ENCODE peak calls at places on chromosomes 5 and 9, in four cellular contexts. One of them, this sample, is unnamed.

GRCh38 chr5:89988129-89988528 is 421.4 kb downstream of the CETN3 start:
- DNase-seq in type B pancreatic cell: no peak
- DNase-seq in choroid plexus epithelial cell: no peak
- DNase-seq in ovary: no peak
- DNase-seq in this sample: no peak

GRCh38 chr5:12292610-12293204 is 388.5 kb upstream of the CTNND2 start:
- DNase-seq in choroid plexus epithelial cell: peak
- DNase-seq in type B pancreatic cell: no peak
- DNase-seq in ovary: no peak
- DNase-seq in this sample: no peak

GRCh38 chr9:20782289-20782688 is 98.2 kb downstream of the FOCAD start:
- DNase-seq in choroid plexus epithelial cell: no peak
- DNase-seq in type B pancreatic cell: no peak
- DNase-seq in ovary: no peak
- DNase-seq in this sample: no peak

GRCh38 chr5:1003296-1003937 is 5.2 kb upstream of the NKD2 start:
- DNase-seq in type B pancreatic cell: peak
- DNase-seq in ovary: peak
- DNase-seq in choroid plexus epithelial cell: peak
- DNase-seq in this sample: no peak

GRCh38 chr9:2227468-2227867 is 212.3 kb downstream of the SMARCA2 start:
- DNase-seq in type B pancreatic cell: no peak
- DNase-seq in ovary: peak
- DNase-seq in choroid plexus epithelial cell: no peak
- DNase-seq in this sample: no peak

GRCh38 chr9:27393054-27393846 is 96.3 kb upstream of the EQTN start:
- DNase-seq in ovary: no peak
- DNase-seq in choroid plexus epithelial cell: peak
- DNase-seq in type B pancreatic cell: no peak
- DNase-seq in this sample: no peak

GRCh38 chr5:83471405-83472212 is at the start of gene VCAN:
- DNase-seq in type B pancreatic cell: peak
- DNase-seq in choroid plexus epithelial cell: peak
- DNase-seq in ovary: peak
- DNase-seq in this sample: no peak

GRCh38 chr5:107814183-107814582 is 143.4 kb upstream of the EFNA5 start:
- DNase-seq in choroid plexus epithelial cell: no peak
- DNase-seq in type B pancreatic cell: no peak
- DNase-seq in ovary: no peak
- DNase-seq in this sample: no peak

GRCh38 chr5:150624334-150625163 is 15.9 kb upstream of the SYNPO start:
- DNase-seq in type B pancreatic cell: no peak
- DNase-seq in choroid plexus epithelial cell: no peak
- DNase-seq in ovary: peak
- DNase-seq in this sample: peak

GRCh38 chr9:19999491-20000057 is 210.7 kb upstream of the SLC24A2 start:
- DNase-seq in ovary: no peak
- DNase-seq in choroid plexus epithelial cell: peak
- DNase-seq in type B pancreatic cell: no peak
- DNase-seq in this sample: no peak

GRCh38 chr5:179060116-179061008 is at the start of gene ZNF354C:
- DNase-seq in type B pancreatic cell: peak
- DNase-seq in ovary: peak
- DNase-seq in choroid plexus epithelial cell: peak
- DNase-seq in this sample: peak

GRCh38 chr9:93112864-93113389 is 16.9 kb downstream of the CARD19 start:
- DNase-seq in ovary: peak
- DNase-seq in type B pancreatic cell: no peak
- DNase-seq in choroid plexus epithelial cell: no peak
- DNase-seq in this sample: peak

GRCh38 chr5:14810941-14811573 is 60.5 kb downstream of the ANKH start:
- DNase-seq in ovary: no peak
- DNase-seq in type B pancreatic cell: no peak
- DNase-seq in choroid plexus epithelial cell: no peak
- DNase-seq in this sample: no peak

GRCh38 chr9:107739601-107740082 is 250.1 kb upstream of the KLF4 start:
- DNase-seq in type B pancreatic cell: no peak
- DNase-seq in ovary: peak
- DNase-seq in choroid plexus epithelial cell: no peak
- DNase-seq in this sample: no peak
- TF ChIP-seq CTCF in type B pancreatic cell: no peak
- TF ChIP-seq CTCF in ovary: no peak
- TF ChIP-seq CTCF in choroid plexus epithelial cell: no peak
- TF ChIP-seq CTCF in this sample: no peak

GRCh38 chr9:132423503-132423902 is 13.5 kb downstream of the CFAP77 start:
- DNase-seq in choroid plexus epithelial cell: no peak
- DNase-seq in type B pancreatic cell: no peak
- DNase-seq in ovary: no peak
- DNase-seq in this sample: no peak
- TF ChIP-seq CTCF in choroid plexus epithelial cell: no peak
- TF ChIP-seq CTCF in type B pancreatic cell: no peak
- TF ChIP-seq CTCF in ovary: no peak
- TF ChIP-seq CTCF in this sample: no peak

DNA sequence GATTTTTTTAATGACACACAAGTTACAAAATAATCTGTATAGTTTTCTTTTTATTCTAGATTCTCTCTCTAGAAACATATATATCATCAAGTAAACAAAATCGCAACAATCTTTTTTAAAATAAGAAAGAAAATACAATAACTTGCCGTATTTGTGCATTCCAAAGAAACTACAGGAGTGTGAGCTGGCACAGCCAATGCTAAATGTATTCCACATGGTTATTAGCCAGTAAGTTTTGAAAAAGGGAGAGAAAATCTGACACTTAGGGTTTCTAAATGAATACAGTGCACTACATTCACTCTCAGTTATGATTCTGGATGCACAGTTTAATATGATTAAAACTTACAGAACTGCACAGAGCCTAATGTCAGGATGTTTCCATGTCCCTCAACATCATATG is 117.9 kb downstream of the BNC2 start:
- DNase-seq in type B pancreatic cell: no peak
- DNase-seq in ovary: no peak
- DNase-seq in choroid plexus epithelial cell: no peak
- DNase-seq in this sample: no peak
- TF ChIP-seq CTCF in type B pancreatic cell: no peak
- TF ChIP-seq CTCF in ovary: no peak
- TF ChIP-seq CTCF in choroid plexus epithelial cell: no peak
- TF ChIP-seq CTCF in this sample: no peak

GRCh38 chr9:107945493-107945892 is 455.9 kb upstream of the KLF4 start:
- DNase-seq in ovary: no peak
- DNase-seq in type B pancreatic cell: no peak
- DNase-seq in choroid plexus epithelial cell: no peak
- DNase-seq in this sample: no peak
- TF ChIP-seq CTCF in ovary: no peak
- TF ChIP-seq CTCF in type B pancreatic cell: no peak
- TF ChIP-seq CTCF in choroid plexus epithelial cell: no peak
- TF ChIP-seq CTCF in this sample: no peak

DNA sequence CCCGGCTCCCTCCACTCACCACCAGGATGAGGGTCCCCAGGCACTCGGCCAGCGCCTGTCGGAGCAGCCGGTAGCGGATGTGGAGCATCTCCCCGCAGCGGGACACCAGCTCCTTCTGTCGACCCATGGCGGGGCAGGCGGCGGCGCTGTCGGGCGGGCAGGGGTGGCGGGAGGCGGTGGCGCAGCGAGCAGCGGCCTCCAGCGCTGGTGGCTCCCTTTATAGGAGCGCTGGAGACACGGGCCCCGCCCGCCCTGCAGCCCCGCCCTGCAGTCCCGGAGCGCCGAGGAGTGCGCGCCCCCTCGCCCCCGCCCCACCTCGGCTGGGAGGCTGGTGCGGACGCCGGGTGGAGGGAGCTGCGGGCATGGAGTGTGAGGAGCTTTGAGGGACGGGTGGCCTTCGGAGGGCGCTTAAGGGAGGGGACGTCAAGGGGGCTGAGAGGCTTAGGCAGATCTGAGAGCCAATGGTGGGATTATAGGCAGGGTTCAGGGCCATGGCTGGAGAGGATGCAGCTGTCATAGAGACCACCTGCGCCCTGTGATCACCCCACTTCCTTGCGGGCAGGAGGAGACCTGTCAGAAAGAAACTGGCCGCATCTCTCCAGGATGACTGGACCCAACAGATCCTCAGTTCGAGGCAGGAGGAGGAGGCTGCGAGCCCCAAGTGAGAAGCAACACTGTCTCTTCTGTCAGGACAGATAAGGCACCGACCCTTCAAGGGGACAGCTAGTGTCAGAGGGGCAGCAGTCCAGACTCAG is at the start of gene AQP3:
- DNase-seq in ovary: peak
- DNase-seq in choroid plexus epithelial cell: peak
- DNase-seq in type B pancreatic cell: peak
- DNase-seq in this sample: peak
- TF ChIP-seq CTCF in ovary: peak
- TF ChIP-seq CTCF in choroid plexus epithelial cell: peak
- TF ChIP-seq CTCF in type B pancreatic cell: peak
- TF ChIP-seq CTCF in this sample: peak

DNA sequence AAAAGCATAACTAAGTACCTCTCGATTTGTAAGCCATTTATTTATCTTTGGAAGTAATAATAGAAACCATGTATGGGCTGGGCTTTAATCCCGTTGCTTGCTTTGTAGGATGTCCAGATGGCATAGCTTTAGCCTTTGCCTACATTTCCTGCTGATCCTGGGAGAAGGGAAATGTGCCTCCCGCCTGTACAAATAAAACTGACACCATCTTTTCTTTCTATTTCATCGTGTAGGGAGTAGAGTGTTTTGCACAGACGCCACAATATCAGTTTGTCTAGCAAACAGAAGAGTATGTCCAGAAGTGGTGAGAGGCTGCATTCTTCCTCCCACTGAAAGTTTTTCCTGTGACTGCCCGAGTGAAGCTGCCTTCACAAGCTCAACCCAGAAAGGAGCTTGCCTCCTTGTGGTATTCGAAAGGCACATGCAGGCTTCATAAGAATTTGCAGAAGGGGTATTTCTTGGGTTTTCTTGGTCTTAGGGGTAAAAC is 24.7 kb upstream of the TJP2 start:
- DNase-seq in type B pancreatic cell: peak
- DNase-seq in ovary: no peak
- DNase-seq in choroid plexus epithelial cell: peak
- DNase-seq in this sample: no peak
- TF ChIP-seq CTCF in type B pancreatic cell: peak
- TF ChIP-seq CTCF in ovary: no peak
- TF ChIP-seq CTCF in choroid plexus epithelial cell: peak
- TF ChIP-seq CTCF in this sample: no peak

GRCh38 chr5:8577792-8578191 is 708.8 kb downstream of the MTRR start:
- DNase-seq in type B pancreatic cell: no peak
- DNase-seq in ovary: no peak
- DNase-seq in choroid plexus epithelial cell: peak
- DNase-seq in this sample: no peak
- TF ChIP-seq CTCF in type B pancreatic cell: no peak
- TF ChIP-seq CTCF in ovary: no peak
- TF ChIP-seq CTCF in choroid plexus epithelial cell: no peak
- TF ChIP-seq CTCF in this sample: no peak

GRCh38 chr9:122930933-122931850 is at the start of gene ZBTB26:
- DNase-seq in choroid plexus epithelial cell: peak
- DNase-seq in type B pancreatic cell: peak
- DNase-seq in ovary: peak
- DNase-seq in this sample: peak
- TF ChIP-seq CTCF in choroid plexus epithelial cell: no peak
- TF ChIP-seq CTCF in type B pancreatic cell: no peak
- TF ChIP-seq CTCF in ovary: no peak
- TF ChIP-seq CTCF in this sample: no peak

GRCh38 chr9:109779711-109780452 is at the start of gene PALM2AKAP2:
- DNase-seq in type B pancreatic cell: peak
- DNase-seq in choroid plexus epithelial cell: peak
- DNase-seq in ovary: peak
- DNase-seq in this sample: no peak
- TF ChIP-seq CTCF in type B pancreatic cell: peak
- TF ChIP-seq CTCF in choroid plexus epithelial cell: peak
- TF ChIP-seq CTCF in ovary: peak
- TF ChIP-seq CTCF in this sample: peak

GRCh38 chr9:97697837-97698236 is 697 bp upstream of the XPA start:
- DNase-seq in type B pancreatic cell: no peak
- DNase-seq in ovary: no peak
- DNase-seq in choroid plexus epithelial cell: no peak
- DNase-seq in this sample: no peak
- TF ChIP-seq CTCF in type B pancreatic cell: no peak
- TF ChIP-seq CTCF in ovary: no peak
- TF ChIP-seq CTCF in choroid plexus epithelial cell: no peak
- TF ChIP-seq CTCF in this sample: no peak